ENCODE peak calls at places on chromosomes 3 and 15, in five cellular contexts. R, B, G, J and Y are unnamed samples.

GRCh38 chr3:152021951-152022461 is 148.6 kb downstream of the SUCNR1 start:
- DNase-seq in G (peak; percentile 55), B (no peak), J (no peak), R (no peak), Y (peak; percentile 75)

GRCh38 chr3:14658978-14659377 is 7.4 kb downstream of the CCDC174 start:
- DNase-seq in J (no peak), B (no peak), R (no peak), G (no peak), Y (no peak)

GRCh38 chr15:100668321-100668690 is 65.9 kb downstream of the ASB7 start:
- DNase-seq in J (no peak), G (no peak), B (no peak), R (no peak), Y (no peak)

GRCh38 chr3:43540625-43541024 is 81.2 kb downstream of the ANO10 start:
- DNase-seq in B (no peak), R (no peak), G (no peak), J (no peak), Y (no peak)

GRCh38 chr15:35963316-35963715 is 417.4 kb upstream of the DPH6 start:
- DNase-seq in J (no peak), R (no peak), G (no peak), B (no peak), Y (no peak)

GRCh38 chr3:45995370-45996192 is at the start of gene FYCO1:
- DNase-seq in B (peak; percentile 64), R (peak; percentile 98), G (peak; percentile 88), J (peak; percentile 82), Y (peak; percentile 65)

GRCh38 chr3:185153861-185154629 is 1.2 kb upstream of the C3orf70 start:
- DNase-seq in J (no peak), B (no peak), G (no peak), R (no peak), Y (no peak)

GRCh38 chr3:117893638-117894037 is 1141.0 kb downstream of the IGSF11 start:
- DNase-seq in G (no peak), R (no peak), J (no peak), B (no peak), Y (no peak)

GRCh38 chr15:88704791-88705768 is 66.3 kb downstream of the ISG20 start:
- DNase-seq in G (peak; percentile 33), B (no peak), J (no peak), R (peak; percentile 88), Y (no peak)

GRCh38 chr3:139541898-139542288 is 2.4 kb upstream of the RBP1 start:
- DNase-seq in B (no peak), G (no peak), R (no peak), J (no peak), Y (no peak)

GRCh38 chr3:88149146-88149515 is 628 bp upstream of the C3orf38 start:
- DNase-seq in G (no peak), B (no peak), J (no peak), R (no peak), Y (peak; percentile 2)

GRCh38 chr15:72369964-72370363 is 5.8 kb downstream of the HEXA start:
- DNase-seq in B (no peak), G (no peak), J (no peak), R (no peak), Y (no peak)

GRCh38 chr3:29171583-29171990 is 109.3 kb upstream of the RBMS3 start:
- DNase-seq in J (no peak), G (peak; percentile 58), R (no peak), B (peak; percentile 33), Y (peak; percentile 68)

GRCh38 chr3:140334530-140334929 is 343.3 kb upstream of the TRIM42 start:
- DNase-seq in G (no peak), R (no peak), J (no peak), B (no peak), Y (no peak)

GRCh38 chr3:81581966-81582599 is 179.4 kb downstream of the GBE1 start:
- DNase-seq in B (no peak), G (peak; percentile 52), J (no peak), R (peak; percentile 32), Y (peak; percentile 14)

GRCh38 chr3:1093216-1093615 is 392 bp downstream of the CNTN6 start:
- DNase-seq in R (no peak), B (no peak), G (no peak), J (no peak), Y (no peak)

GRCh38 chr15:58490405-58491150 is 58.8 kb downstream of the LIPC start:
- DNase-seq in G (no peak), B (no peak), J (no peak), R (peak; percentile 88), Y (no peak)

GRCh38 chr3:129505341-129505740 is 23.1 kb upstream of the RHO start:
- DNase-seq in G (no peak), R (peak; percentile 1), B (no peak), J (no peak), Y (no peak)

GRCh38 chr15:28004143-28005003 is 94.7 kb downstream of the OCA2 start:
- DNase-seq in G (no peak), R (peak; percentile 58), B (no peak), J (no peak), Y (no peak)

GRCh38 chr15:78684645-78685044 is 43.6 kb upstream of the CHRNB4 start:
- DNase-seq in G (no peak), J (no peak), B (no peak), R (no peak), Y (no peak)

GRCh38 chr3:154684021-154684420 is 254.0 kb upstream of the GPR149 start:
- DNase-seq in B (no peak), J (no peak), G (no peak), R (no peak), Y (no peak)

GRCh38 chr3:100650651-100651611 is 41.5 kb downstream of the ADGRG7 start:
- DNase-seq in J (no peak), G (peak; percentile 71), R (no peak), B (peak; percentile 56), Y (peak; percentile 34)

GRCh38 chr3:17629400-17629799 is 113.0 kb downstream of the TBC1D5 start:
- DNase-seq in J (no peak), B (no peak), R (no peak), G (no peak), Y (no peak)

GRCh38 chr3:186976802-186977201 is 46.5 kb downstream of the ST6GAL1 start:
- DNase-seq in J (no peak), R (no peak), B (no peak), G (no peak), Y (no peak)

GRCh38 chr15:39887832-39888231 is 32.2 kb downstream of the GPR176 start:
- DNase-seq in G (peak; percentile 69), R (no peak), B (no peak), J (no peak), Y (peak; percentile 48)

GRCh38 chr3:101189786-101190185 is 130.6 kb downstream of the IMPG2 start:
- DNase-seq in G (peak; percentile 19), R (no peak), B (no peak), J (no peak), Y (no peak)

GRCh38 chr3:26236991-26237682 is 385.4 kb upstream of the LRRC3B start:
- DNase-seq in J (no peak), B (no peak), G (no peak), R (no peak), Y (no peak)

GRCh38 chr15:65666257-65666656 is 44.5 kb downstream of the SLC24A1 start:
- DNase-seq in B (no peak), R (no peak), J (no peak), G (peak; percentile 63), Y (no peak)

GRCh38 chr15:57720861-57721260 is 14.3 kb downstream of the POLR2M start:
- DNase-seq in J (no peak), B (no peak), G (peak; percentile 20), R (no peak), Y (no peak)

GRCh38 chr15:61634837-61635236 is 405.7 kb upstream of the RORA start:
- DNase-seq in B (no peak), G (no peak), J (no peak), R (no peak), Y (no peak)